ENCODE peak calls at places on chromosomes 2 and 18, in four cellular contexts. P, U, I and R are unnamed samples.

GRCh38 chr2:74264281-74264680 is 65.9 kb downstream of the MTHFD2 start:
- DNase-seq in P (no peak), U (no peak), I (no peak), R (no peak)

GRCh38 chr2:106961328-106961727 is 75.4 kb upstream of the ST6GAL2 start:
- DNase-seq in P (no peak), U (no peak), I (no peak), R (no peak)

GRCh38 chr2:56177420-56178220 is 6.2 kb upstream of the CCDC85A start:
- DNase-seq in P (no peak), U (no peak), I (no peak), R (no peak)

GRCh38 chr2:55856936-55857335 is 66.6 kb downstream of the EFEMP1 start:
- DNase-seq in P (peak), U (no peak), I (no peak), R (no peak)

GRCh38 chr2:239668042-239668441 is 267.2 kb upstream of the HDAC4 start:
- DNase-seq in P (no peak), U (no peak), I (no peak), R (no peak)

GRCh38 chr2:33015421-33016142 is 68.8 kb downstream of the LTBP1 start:
- DNase-seq in P (peak), U (no peak), I (no peak), R (peak)

GRCh38 chr2:12903272-12903671 is 186.5 kb downstream of the TRIB2 start:
- DNase-seq in P (no peak), U (no peak), I (no peak), R (peak)

GRCh38 chr2:95391641-95392310 is 10.7 kb upstream of the FAHD2A start:
- DNase-seq in P (no peak), U (peak), I (no peak), R (no peak)

GRCh38 chr18:31101148-31102019 is 837 bp downstream of the DSC2 start:
- DNase-seq in P (no peak), U (peak), I (peak), R (no peak)

GRCh38 chr18:29123706-29124530 is 947.0 kb upstream of the CDH2 start:
- DNase-seq in P (no peak), U (no peak), I (no peak), R (no peak)

GRCh38 chr2:236190674-236191073 is 22.5 kb upstream of the GBX2 start:
- DNase-seq in P (no peak), U (no peak), I (no peak), R (no peak)

GRCh38 chr2:46943881-46944798 is 28.5 kb upstream of the MCFD2 start:
- DNase-seq in P (no peak), U (no peak), I (no peak), R (no peak)